ENCODE peak calls at places on chromosome 6, in eight cellular contexts. A is stimulated activated CD4-positive, alpha-beta T cell treated with anti-CD3 and anti-CD28 coated beads, Interleukin-4, amount 100 ng/mL, for 48 hours; M is Caco-2; S is glutamatergic neuron; W is GM03348; P is DMS79 treated with DMSO at 0.1 percent for 48 hours; O is progenitor cell of endocrine pancreas; Y is activated T-cell treated with anti-CD3 and anti-CD28 coated beads, Interleukin-2, amount 50 U/mL, for 24 hours. C is an unnamed sample.
A peak's percentile ranks its signal among the peaks of the same experiment; 100 is the strongest.

GRCh38 chr6:20433321-20433720 is 31.6 kb downstream of the E2F3 start:
- DNase-seq in S (no peak), O (no peak), P (no peak), W (no peak), A (no peak), Y (no peak), M (no peak), C (no peak)

GRCh38 chr6:82362868-82363267 is 749 bp upstream of the TPBG start:
- DNase-seq in A (no peak), P (no peak), Y (no peak), M (no peak), S (no peak), W (peak; percentile 86), O (no peak), C (no peak)

GRCh38 chr6:107244082-107244741 is 128.9 kb upstream of the BEND3 start:
- DNase-seq in W (no peak), S (no peak), O (no peak), P (peak; percentile 65), A (no peak), Y (no peak), M (no peak), C (no peak)

GRCh38 chr6:169529931-169530761 is 171.7 kb downstream of the WDR27 start:
- DNase-seq in S (no peak), Y (no peak), W (peak; percentile 80), P (no peak), A (no peak), M (no peak), O (no peak), C (no peak)

GRCh38 chr6:109901976-109902375 is 76.1 kb upstream of the GPR6 start:
- DNase-seq in O (no peak), M (no peak), Y (no peak), A (no peak), P (no peak), W (no peak), S (no peak), C (no peak)

GRCh38 chr6:11042750-11043551 is 1.2 kb downstream of the ELOVL2 start:
- DNase-seq in A (no peak), O (no peak), W (no peak), P (peak; percentile 47), M (no peak), Y (no peak), S (no peak), C (no peak)

GRCh38 chr6:24504274-24504641 is 9.5 kb downstream of the ALDH5A1 start:
- DNase-seq in S (no peak), A (no peak), Y (no peak), O (no peak), W (no peak), P (no peak), M (no peak), C (no peak)

GRCh38 chr6:73710470-73710869 is 14.5 kb downstream of the CD109 start:
- DNase-seq in S (no peak), A (no peak), P (no peak), M (no peak), Y (no peak), O (no peak), W (no peak), C (no peak)

GRCh38 chr6:145529582-145529981 is 205.7 kb downstream of the EPM2A start:
- DNase-seq in S (no peak), P (no peak), W (no peak), O (no peak), M (no peak), Y (no peak), A (no peak), C (no peak)